ENCODE peak calls at places on chromosomes 5 and 9, in six cellular contexts. N is A549, A is H1, P is GM12878, U is HepG2, Y is SK-N-SH. W is an unnamed sample.

GRCh38 chr9:92527291-92527828 is 8.4 kb downstream of the ECM2 start:
- DNase-seq in N (no peak), U (no peak), P (no peak), A (no peak), Y (no peak), W (no peak)

GRCh38 chr9:113139225-113139829 is 11.5 kb upstream of the SLC31A2 start:
- DNase-seq in P (no peak), U (peak; percentile 97), A (no peak), N (no peak), Y (no peak), W (no peak)

GRCh38 chr5:180136661-180137381 is 65.3 kb upstream of the RNF130 start:
- DNase-seq in P (no peak), Y (no peak), U (no peak), A (no peak), N (no peak), W (peak; percentile 43)

GRCh38 chr9:126844085-126844484 is 16.4 kb upstream of the ZBTB34 start:
- DNase-seq in U (no peak), N (no peak), Y (no peak), P (no peak), A (no peak), W (no peak)

GRCh38 chr9:70421272-70422180 is 7.1 kb upstream of the KLF9 start:
- DNase-seq in Y (no peak), A (no peak), P (no peak), U (no peak), N (no peak), W (no peak)

GRCh38 chr5:98905857-98906688 is 22.7 kb downstream of the CHD1 start:
- DNase-seq in U (peak; percentile 44), Y (peak; percentile 22), P (no peak), N (no peak), A (no peak), W (no peak)

GRCh38 chr5:1478333-1478732 is 33.1 kb upstream of the SLC6A3 start:
- DNase-seq in A (no peak), P (no peak), N (no peak), Y (no peak), U (no peak), W (no peak)

GRCh38 chr9:4686584-4686983 is 7.2 kb downstream of the CDC37L1 start:
- DNase-seq in U (no peak), P (no peak), Y (no peak), A (no peak), N (no peak), W (peak; percentile 24)

GRCh38 chr5:108773330-108773729 is 25.6 kb downstream of the FER start:
- DNase-seq in N (no peak), Y (no peak), U (no peak), A (no peak), P (no peak), W (no peak)

GRCh38 chr9:97548819-97549540 is 47.5 kb downstream of the TMOD1 start:
- DNase-seq in A (no peak), P (no peak), U (no peak), Y (no peak), N (no peak), W (no peak)

GRCh38 chr5:68239485-68239884 is 23.9 kb downstream of the PIK3R1 start:
- DNase-seq in P (no peak), Y (peak; percentile 72), N (no peak), A (no peak), U (peak; percentile 94), W (no peak)

GRCh38 chr5:73374520-73375235 is 73.9 kb downstream of the FOXD1 start:
- DNase-seq in P (no peak), Y (no peak), A (no peak), N (no peak), U (no peak), W (no peak)

GRCh38 chr5:64341340-64341739 is 164.5 kb upstream of the RGS7BP start:
- DNase-seq in N (no peak), U (no peak), Y (no peak), A (no peak), P (no peak), W (no peak)

GRCh38 chr5:113572716-113573115 is 59.2 kb downstream of the YTHDC2 start:
- DNase-seq in Y (no peak), A (no peak), N (no peak), P (no peak), U (no peak), W (no peak)

GRCh38 chr9:87292449-87293191 is 205.0 kb upstream of the DAPK1 start:
- DNase-seq in A (no peak), P (no peak), N (no peak), Y (no peak), U (no peak), W (no peak)

GRCh38 chr5:159244163-159244562 is 18.9 kb upstream of the UBLCP1 start:
- DNase-seq in U (no peak), A (no peak), N (no peak), Y (no peak), P (no peak), W (no peak)

GRCh38 chr9:100679834-100680233 is 102.0 kb downstream of the CAVIN4 start:
- DNase-seq in U (no peak), P (no peak), N (no peak), A (no peak), Y (no peak), W (no peak)

GRCh38 chr9:22913026-22913425 is 466.4 kb downstream of the DMRTA1 start:
- DNase-seq in P (peak; percentile 8), A (no peak), Y (no peak), U (no peak), N (no peak), W (no peak)

GRCh38 chr5:28499764-28500290 is 1461.4 kb upstream of the CDH9 start:
- DNase-seq in N (no peak), A (no peak), U (no peak), Y (no peak), P (no peak), W (no peak)

GRCh38 chr5:76527685-76528161 is 95.5 kb downstream of the F2RL2 start:
- DNase-seq in Y (no peak), U (peak; percentile 27), A (no peak), N (no peak), P (no peak), W (no peak)

GRCh38 chr5:93584531-93585053 is 1.6 kb downstream of the NR2F1 start:
- DNase-seq in P (no peak), Y (peak; percentile 70), A (no peak), N (no peak), U (no peak), W (no peak)

GRCh38 chr5:145975361-145976066 is 39.1 kb downstream of the SH3RF2 start:
- DNase-seq in A (no peak), Y (peak; percentile 19), N (no peak), U (peak; percentile 93), P (no peak), W (no peak)

GRCh38 chr5:11815916-11816315 is 88.3 kb downstream of the CTNND2 start:
- DNase-seq in Y (no peak), N (no peak), A (no peak), P (no peak), U (no peak), W (no peak)

GRCh38 chr9:2936221-2936620 is 92.3 kb upstream of the PUM3 start:
- DNase-seq in P (no peak), U (no peak), N (no peak), Y (no peak), A (no peak), W (no peak)

GRCh38 chr5:86917117-86917579 is 299.4 kb downstream of the COX7C start:
- DNase-seq in Y (no peak), A (no peak), P (no peak), U (no peak), N (no peak), W (no peak)

GRCh38 chr5:160524827-160525226 is 103.2 kb downstream of the PTTG1 start:
- DNase-seq in N (no peak), U (no peak), Y (no peak), A (no peak), P (no peak), W (no peak)

GRCh38 chr9:129776938-129777768 is 24.3 kb upstream of the PTGES start:
- DNase-seq in U (peak; percentile 67), Y (peak; percentile 45), N (peak; percentile 99), P (no peak), A (no peak), W (peak; percentile 97)

GRCh38 chr9:2645569-2645968 is 24.0 kb downstream of the VLDLR start:
- DNase-seq in Y (no peak), N (no peak), U (no peak), A (no peak), P (peak; percentile 41), W (no peak)

GRCh38 chr5:173055983-173056782 is at the start of gene CREBRF:
- DNase-seq in U (peak; percentile 91), Y (peak; percentile 97), N (peak; percentile 96), A (peak; percentile 73), P (peak; percentile 83), W (peak; percentile 98)

GRCh38 chr5:173055042-173055721 is 970 bp upstream of the CREBRF start:
- DNase-seq in U (peak; percentile 56), A (no peak), Y (no peak), N (no peak), P (no peak), W (no peak)

GRCh38 chr5:173056783-173057061 is 570 bp downstream of the CREBRF start:
- DNase-seq in U (no peak), A (no peak), P (no peak), Y (peak; percentile 88), N (peak; percentile 61), W (peak; percentile 79)

GRCh38 chr5:173057062-173057924 is 1.1 kb downstream of the CREBRF start:
- DNase-seq in P (peak; percentile 85), U (peak; percentile 97), Y (peak; percentile 97), N (peak; percentile 99), A (peak; percentile 95), W (peak; percentile 98)

DNA sequence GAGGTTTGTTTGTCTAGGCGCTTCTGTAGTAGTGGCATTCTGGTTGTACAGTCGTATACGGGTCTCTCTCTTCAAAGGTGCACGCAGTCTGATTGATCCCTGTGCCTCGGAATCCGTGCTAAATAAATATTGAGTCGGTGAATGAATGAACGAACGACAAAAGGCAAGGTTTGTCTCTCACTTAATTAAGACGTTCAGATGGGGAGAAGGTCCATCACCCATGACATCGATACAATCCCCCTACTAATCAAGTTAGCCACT is 500 bp upstream of the CREBRF start:
- DNase-seq in A (no peak), N (peak; percentile 20), P (no peak), Y (peak; percentile 22), U (peak; percentile 9), W (no peak)
- TF ChIP-seq CHD2 in A (no peak), N (no peak), P (no peak), Y (no peak), U (no peak), W (no peak)

GRCh38 chr5:38263983-38264382 is 5.6 kb downstream of the EGFLAM start:
- DNase-seq in A (no peak), N (no peak), Y (no peak), U (peak; percentile 21), P (no peak), W (no peak)
- TF ChIP-seq CHD2 in A (no peak), N (no peak), Y (no peak), U (no peak), P (no peak), W (no peak)

DNA sequence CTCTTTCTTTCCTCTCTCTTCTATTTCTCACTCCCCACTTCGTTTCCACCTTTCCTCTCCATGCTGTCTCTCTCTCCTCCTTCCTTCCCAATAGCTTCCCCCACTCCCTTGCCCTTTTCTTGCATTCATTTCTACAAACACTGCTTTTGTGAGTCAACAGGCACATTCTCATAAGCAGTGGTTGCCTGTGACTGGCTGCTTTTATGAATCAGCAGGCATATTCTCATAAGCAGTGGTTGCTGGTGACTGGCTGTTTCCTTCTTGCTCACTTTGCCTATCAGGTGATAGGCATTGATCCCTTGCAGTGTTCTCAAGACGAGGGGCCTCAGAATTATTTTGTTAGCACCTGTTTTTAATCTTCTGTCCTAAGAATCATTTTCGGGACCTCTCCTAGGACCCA is 116.1 kb upstream of the ACTBL2 start:
- DNase-seq in P (no peak), N (peak; percentile 10), U (no peak), A (no peak), Y (no peak), W (no peak)
- TF ChIP-seq CHD2 in P (no peak), N (no peak), U (no peak), A (no peak), Y (no peak), W (no peak)

GRCh38 chr9:109499631-109500120 is 1.6 kb upstream of the PTPN3 start:
- DNase-seq in A (no peak), N (peak; percentile 69), Y (peak; percentile 81), U (peak; percentile 45), P (no peak), W (no peak)
- TF ChIP-seq CHD2 in A (no peak), N (no peak), Y (no peak), U (no peak), P (no peak), W (no peak)

W was measured in K562.